ENCODE peak calls at places on chromosomes 3 and 15, in four cellular contexts. K is caudate nucleus; B is ovary; J is CD4-positive, alpha-beta T cell. R is an unnamed sample.
A peak's percentile ranks its signal among the peaks of the same experiment; 100 is the strongest.

GRCh38 chr3:66581261-66581660 is 80.4 kb upstream of the LRIG1 start:
- DNase-seq in B (no peak), J (no peak), K (no peak), R (no peak)

GRCh38 chr3:90011136-90011535 is 903.7 kb downstream of the EPHA3 start:
- DNase-seq in J (no peak), B (peak; percentile 23), K (no peak), R (no peak)

GRCh38 chr15:74406992-74407705 is 26.6 kb downstream of the SEMA7A start:
- DNase-seq in J (no peak), K (no peak), B (peak; percentile 73), R (no peak)

GRCh38 chr3:132723024-132723462 is 834 bp upstream of the NPHP3 start:
- DNase-seq in K (no peak), J (no peak), B (no peak), R (no peak)

GRCh38 chr3:8712871-8713360 is 20.7 kb upstream of the CAV3 start:
- DNase-seq in K (no peak), B (no peak), J (no peak), R (no peak)

GRCh38 chr3:51982352-51982837 is 940 bp upstream of the ACY1 start:
- DNase-seq in B (no peak), J (no peak), K (no peak), R (no peak)

GRCh38 chr3:147793841-147794240 is 384.7 kb downstream of the ZIC1 start:
- DNase-seq in J (no peak), B (no peak), K (no peak), R (no peak)

GRCh38 chr15:91228391-91228790 is 128.3 kb downstream of the SV2B start:
- DNase-seq in K (no peak), B (no peak), J (no peak), R (no peak)

GRCh38 chr3:13145131-13145825 is 72.0 kb upstream of the IQSEC1 start:
- DNase-seq in K (no peak), J (no peak), B (no peak), R (no peak)

R was measured in aorta.